ENCODE peak calls at places on chromosomes 7 and 10, in seven cellular contexts. D is stimulated activated CD4-positive, alpha-beta T cell treated with anti-CD3 and anti-CD28 coated beads, Interleukin-4, amount 100 ng/mL, for 24 hours; N is T-cell; T is AG20443; P is psoas muscle; S is body of pancreas; I is adipocyte. Z is an unnamed sample.

GRCh38 chr7:71015260-71015900 is 116.6 kb upstream of the GALNT17 start:
- DNase-seq in P (no peak), I (no peak), S (peak), D (no peak), N (no peak), T (no peak), Z (no peak)

GRCh38 chr7:28329616-28330373 is 82.5 kb upstream of the CREB5 start:
- DNase-seq in D (no peak), N (peak), S (no peak), P (no peak), T (no peak), I (no peak), Z (no peak)

GRCh38 chr10:79066460-79067240 is 2.1 kb upstream of the ZMIZ1 start:
- DNase-seq in I (peak), N (peak), D (peak), P (peak), S (no peak), T (peak), Z (no peak)

GRCh38 chr7:132653364-132653930 is 77.2 kb upstream of the PLXNA4 start:
- DNase-seq in P (no peak), S (no peak), I (no peak), N (no peak), T (no peak), D (no peak), Z (no peak)

GRCh38 chr7:141014091-141014490 is 661 bp downstream of the MRPS33 start:
- DNase-seq in D (no peak), S (no peak), P (no peak), N (no peak), I (peak), T (peak), Z (peak)

GRCh38 chr7:92717982-92718716 is 118.2 kb downstream of the CDK6 start:
- DNase-seq in P (peak), D (peak), N (peak), T (peak), S (peak), I (peak), Z (no peak)

GRCh38 chr7:41247128-41247865 is 455.6 kb downstream of the INHBA start:
- DNase-seq in D (no peak), I (no peak), N (no peak), S (no peak), P (no peak), T (no peak), Z (no peak)

GRCh38 chr10:103854265-103854686 is 1.1 kb downstream of the SH3PXD2A start:
- DNase-seq in D (no peak), N (no peak), I (no peak), T (no peak), P (no peak), S (no peak), Z (no peak)

GRCh38 chr10:75994332-75995040 is 563.1 kb downstream of the LRMDA start:
- DNase-seq in P (no peak), S (no peak), D (no peak), I (no peak), T (no peak), N (no peak), Z (no peak)

GRCh38 chr7:139820089-139820488 is 9.0 kb upstream of the TBXAS1 start:
- DNase-seq in S (no peak), I (no peak), P (no peak), D (no peak), T (no peak), N (no peak), Z (no peak)

GRCh38 chr7:83271212-83272099 is 108.8 kb upstream of the PCLO start:
- DNase-seq in T (peak), I (peak), S (no peak), D (no peak), P (no peak), N (no peak), Z (no peak)

GRCh38 chr7:130157700-130158099 is 47.5 kb downstream of the TMEM209 start:
- DNase-seq in T (no peak), I (no peak), P (no peak), N (no peak), S (no peak), D (no peak), Z (no peak)

GRCh38 chr7:130148561-130148960 is 56.6 kb downstream of the TMEM209 start:
- DNase-seq in D (no peak), P (no peak), I (no peak), T (peak), N (no peak), S (no peak), Z (no peak)

GRCh38 chr10:69497611-69498390 is 46.5 kb downstream of the TSPAN15 start:
- DNase-seq in N (peak), S (no peak), T (no peak), P (no peak), D (no peak), I (no peak), Z (no peak)

GRCh38 chr7:16989883-16990413 is 108.2 kb upstream of the AGR3 start:
- DNase-seq in N (no peak), I (peak), P (peak), T (peak), S (peak), D (no peak), Z (peak)

GRCh38 chr10:77763453-77764430 is 126.1 kb upstream of the KCNMA1 start:
- DNase-seq in I (no peak), N (no peak), S (no peak), P (no peak), D (no peak), T (peak), Z (no peak)

GRCh38 chr10:61284222-61284890 is 168.8 kb downstream of the TMEM26 start:
- DNase-seq in S (no peak), D (no peak), N (no peak), P (no peak), I (peak), T (peak), Z (no peak)

GRCh38 chr10:128091636-128092210 is 34.5 kb downstream of the MKI67 start:
- DNase-seq in I (no peak), S (no peak), N (no peak), P (no peak), T (no peak), D (no peak), Z (no peak)

GRCh38 chr10:103493911-103494877 is 689 bp downstream of the NEURL1 start:
- DNase-seq in I (peak), S (peak), N (peak), T (peak), P (peak), D (no peak), Z (no peak)

GRCh38 chr7:149669121-149669818 is 104.1 kb downstream of the ZNF467 start:
- DNase-seq in N (no peak), T (no peak), P (no peak), I (peak), S (no peak), D (no peak), Z (no peak)

GRCh38 chr7:157386979-157387800 is 50.4 kb downstream of the DNAJB6 start:
- DNase-seq in P (peak), N (peak), T (peak), I (peak), D (peak), S (peak), Z (peak)

GRCh38 chr10:98055875-98056516 is 25.6 kb upstream of the CRTAC1 start:
- DNase-seq in P (no peak), I (peak), S (peak), T (no peak), N (no peak), D (peak), Z (no peak)

GRCh38 chr10:64097391-64098122 is 576.4 kb downstream of the REEP3 start:
- DNase-seq in I (no peak), T (no peak), D (no peak), P (no peak), N (no peak), S (no peak), Z (no peak)

GRCh38 chr7:140594131-140594691 is 46.4 kb downstream of the DENND2A start:
- DNase-seq in D (no peak), S (no peak), T (no peak), I (no peak), P (peak), N (no peak), Z (no peak)

GRCh38 chr10:116952729-116953128 is 52.3 kb downstream of the SHTN1 start:
- DNase-seq in T (no peak), N (no peak), S (no peak), D (no peak), I (no peak), P (no peak), Z (no peak)

GRCh38 chr10:112835933-112836564 is 114.0 kb upstream of the TCF7L2 start:
- DNase-seq in T (peak), D (no peak), S (peak), P (peak), N (no peak), I (no peak), Z (no peak)

GRCh38 chr7:5526190-5527037 is 102.8 kb upstream of the TNRC18 start:
- DNase-seq in D (peak), S (peak), I (peak), P (peak), N (peak), T (no peak), Z (no peak)

GRCh38 chr7:12518920-12519681 is 51.4 kb upstream of the SCIN start:
- DNase-seq in S (no peak), N (no peak), I (peak), P (no peak), D (no peak), T (peak), Z (no peak)

GRCh38 chr10:115942106-115942505 is 330.9 kb downstream of the GFRA1 start:
- DNase-seq in D (no peak), P (no peak), N (no peak), I (no peak), T (no peak), S (no peak), Z (no peak)

GRCh38 chr10:131013281-131013680 is 298.2 kb downstream of the TCERG1L start:
- DNase-seq in N (no peak), D (no peak), S (peak), T (no peak), P (no peak), I (no peak), Z (no peak)

GRCh38 chr7:17402628-17403278 is 104.3 kb downstream of the AHR start:
- DNase-seq in N (no peak), T (no peak), P (no peak), I (no peak), D (peak), S (no peak), Z (no peak)

GRCh38 chr7:6375346-6376101 is 72.2 kb downstream of the DAGLB start:
- DNase-seq in D (peak), S (peak), N (peak), T (no peak), I (peak), P (no peak), Z (no peak)

GRCh38 chr7:104958278-104958903 is 55.6 kb upstream of the KMT2E start:
- DNase-seq in D (no peak), T (no peak), P (no peak), I (no peak), N (no peak), S (no peak), Z (no peak)

GRCh38 chr7:80134105-80134535 is 511 bp upstream of the GNAI1 start:
- DNase-seq in T (no peak), I (no peak), S (no peak), P (no peak), D (no peak), N (no peak), Z (peak)

GRCh38 chr7:18762189-18762588 is 266.6 kb downstream of the HDAC9 start:
- DNase-seq in T (peak), D (no peak), P (no peak), S (no peak), N (no peak), I (peak), Z (peak)

GRCh38 chr10:48946891-48947500 is 7.4 kb upstream of the LRRC18 start:
- DNase-seq in D (no peak), I (no peak), P (no peak), T (no peak), N (no peak), S (no peak), Z (no peak)

GRCh38 chr10:89209718-89210117 is 2.6 kb upstream of the CH25H start:
- DNase-seq in S (no peak), T (no peak), I (no peak), P (no peak), N (no peak), D (no peak), Z (no peak)

GRCh38 chr10:20984632-20985031 is 87.5 kb upstream of the NEBL start:
- DNase-seq in P (no peak), N (no peak), D (no peak), T (no peak), S (peak), I (no peak), Z (no peak)

GRCh38 chr7:152126741-152127140 is 101.3 kb downstream of the GALNT11 start:
- DNase-seq in N (no peak), P (no peak), I (no peak), T (no peak), S (no peak), D (no peak), Z (no peak)